ENCODE peak calls at places on chromosomes 12 and 14, in six cellular contexts. One of them, this sample, is unnamed.

GRCh38 chr12:53058674-53059433 is 9.0 kb downstream of the TNS2 start:
- DNase-seq in IMR-90: no peak
- DNase-seq in heart left ventricle: peak
- DNase-seq in stomach: no peak
- DNase-seq in GM12878: no peak
- DNase-seq in thyroid gland: no peak
- DNase-seq in this sample: no peak

GRCh38 chr14:35571598-35571997 is 37.6 kb downstream of the INSM2 start:
- DNase-seq in IMR-90: no peak
- DNase-seq in heart left ventricle: no peak
- DNase-seq in stomach: no peak
- DNase-seq in GM12878: no peak
- DNase-seq in thyroid gland: no peak
- DNase-seq in this sample: no peak

GRCh38 chr14:99213603-99214002 is 58.4 kb downstream of the BCL11B start:
- DNase-seq in IMR-90: no peak
- DNase-seq in heart left ventricle: peak
- DNase-seq in stomach: no peak
- DNase-seq in GM12878: no peak
- DNase-seq in thyroid gland: no peak
- DNase-seq in this sample: no peak

GRCh38 chr12:104763163-104763805 is 194.8 kb downstream of the SLC41A2 start:
- DNase-seq in IMR-90: peak
- DNase-seq in heart left ventricle: no peak
- DNase-seq in stomach: no peak
- DNase-seq in GM12878: no peak
- DNase-seq in thyroid gland: no peak
- DNase-seq in this sample: no peak

GRCh38 chr12:175250-175649 is 38.7 kb downstream of the SLC6A12 start:
- DNase-seq in IMR-90: no peak
- DNase-seq in heart left ventricle: peak
- DNase-seq in stomach: no peak
- DNase-seq in GM12878: no peak
- DNase-seq in thyroid gland: peak
- DNase-seq in this sample: no peak

GRCh38 chr12:24596768-24597388 is 352.0 kb downstream of the BCAT1 start:
- DNase-seq in IMR-90: peak
- DNase-seq in heart left ventricle: no peak
- DNase-seq in stomach: no peak
- DNase-seq in GM12878: no peak
- DNase-seq in thyroid gland: no peak
- DNase-seq in this sample: no peak

GRCh38 chr12:52009081-52009751 is 2.5 kb downstream of the TAMALIN start:
- DNase-seq in IMR-90: no peak
- DNase-seq in heart left ventricle: peak
- DNase-seq in stomach: no peak
- DNase-seq in GM12878: no peak
- DNase-seq in thyroid gland: no peak
- DNase-seq in this sample: no peak

GRCh38 chr14:103123634-103124500 is 606 bp downstream of the TNFAIP2 start:
- DNase-seq in IMR-90: no peak
- DNase-seq in heart left ventricle: peak
- DNase-seq in stomach: peak
- DNase-seq in GM12878: no peak
- DNase-seq in thyroid gland: peak
- DNase-seq in this sample: no peak

GRCh38 chr12:8644345-8645248 is 18.0 kb downstream of the MFAP5 start:
- DNase-seq in IMR-90: no peak
- DNase-seq in heart left ventricle: no peak
- DNase-seq in stomach: no peak
- DNase-seq in GM12878: peak
- DNase-seq in thyroid gland: no peak
- DNase-seq in this sample: no peak

GRCh38 chr14:95196826-95197497 is 39.6 kb upstream of the DICER1 start:
- DNase-seq in IMR-90: no peak
- DNase-seq in heart left ventricle: no peak
- DNase-seq in stomach: no peak
- DNase-seq in GM12878: no peak
- DNase-seq in thyroid gland: no peak
- DNase-seq in this sample: no peak

GRCh38 chr12:130280226-130280625 is 57.5 kb upstream of the PIWIL1 start:
- DNase-seq in IMR-90: no peak
- DNase-seq in heart left ventricle: no peak
- DNase-seq in stomach: no peak
- DNase-seq in GM12878: no peak
- DNase-seq in thyroid gland: no peak
- DNase-seq in this sample: no peak

GRCh38 chr14:57371013-57371412 is 19.4 kb upstream of the NAA30 start:
- DNase-seq in IMR-90: no peak
- DNase-seq in heart left ventricle: no peak
- DNase-seq in stomach: no peak
- DNase-seq in GM12878: no peak
- DNase-seq in thyroid gland: no peak
- DNase-seq in this sample: no peak

GRCh38 chr12:9345163-9345562 is 137.0 kb upstream of the PZP start:
- DNase-seq in IMR-90: no peak
- DNase-seq in heart left ventricle: no peak
- DNase-seq in stomach: no peak
- DNase-seq in GM12878: no peak
- DNase-seq in thyroid gland: no peak
- DNase-seq in this sample: no peak

GRCh38 chr14:63308723-63309317 is 9.9 kb downstream of the GPHB5 start:
- DNase-seq in IMR-90: peak
- DNase-seq in heart left ventricle: no peak
- DNase-seq in stomach: no peak
- DNase-seq in GM12878: no peak
- DNase-seq in thyroid gland: peak
- DNase-seq in this sample: peak

GRCh38 chr14:70048313-70048654 is 140.5 kb downstream of the SLC8A3 start:
- DNase-seq in IMR-90: no peak
- DNase-seq in heart left ventricle: no peak
- DNase-seq in stomach: no peak
- DNase-seq in GM12878: no peak
- DNase-seq in thyroid gland: no peak
- DNase-seq in this sample: no peak

GRCh38 chr12:50185975-50186663 is 18.9 kb upstream of the CERS5 start:
- DNase-seq in IMR-90: peak
- DNase-seq in heart left ventricle: no peak
- DNase-seq in stomach: no peak
- DNase-seq in GM12878: no peak
- DNase-seq in thyroid gland: no peak
- DNase-seq in this sample: no peak

GRCh38 chr14:78790262-78790661 is 620.1 kb downstream of the NRXN3 start:
- DNase-seq in IMR-90: no peak
- DNase-seq in heart left ventricle: no peak
- DNase-seq in stomach: no peak
- DNase-seq in GM12878: no peak
- DNase-seq in thyroid gland: no peak
- DNase-seq in this sample: peak

GRCh38 chr14:22521449-22522239 is 67.4 kb downstream of the DAD1 start:
- DNase-seq in IMR-90: no peak
- DNase-seq in heart left ventricle: no peak
- DNase-seq in stomach: peak
- DNase-seq in GM12878: no peak
- DNase-seq in thyroid gland: peak
- DNase-seq in this sample: no peak

GRCh38 chr12:42468341-42468821 is 121.2 kb downstream of the PRICKLE1 start:
- DNase-seq in IMR-90: no peak
- DNase-seq in heart left ventricle: no peak
- DNase-seq in stomach: no peak
- DNase-seq in GM12878: peak
- DNase-seq in thyroid gland: no peak
- DNase-seq in this sample: no peak

GRCh38 chr14:105144666-105145380 is 23.8 kb downstream of the JAG2 start:
- DNase-seq in IMR-90: no peak
- DNase-seq in heart left ventricle: peak
- DNase-seq in stomach: no peak
- DNase-seq in GM12878: no peak
- DNase-seq in thyroid gland: no peak
- DNase-seq in this sample: peak

GRCh38 chr12:31035944-31036665 is 37.6 kb upstream of the DDX11 start:
- DNase-seq in IMR-90: peak
- DNase-seq in heart left ventricle: no peak
- DNase-seq in stomach: no peak
- DNase-seq in GM12878: no peak
- DNase-seq in thyroid gland: no peak
- DNase-seq in this sample: no peak

GRCh38 chr12:131507881-131508280 is 203.0 kb upstream of the SFSWAP start:
- DNase-seq in IMR-90: no peak
- DNase-seq in heart left ventricle: no peak
- DNase-seq in stomach: no peak
- DNase-seq in GM12878: no peak
- DNase-seq in thyroid gland: peak
- DNase-seq in this sample: no peak

GRCh38 chr12:107545737-107546363 is 139.7 kb upstream of the PWP1 start:
- DNase-seq in IMR-90: peak
- DNase-seq in heart left ventricle: no peak
- DNase-seq in stomach: no peak
- DNase-seq in GM12878: no peak
- DNase-seq in thyroid gland: no peak
- DNase-seq in this sample: no peak

GRCh38 chr12:94262228-94263010 is 114.0 kb downstream of the PLXNC1 start:
- DNase-seq in IMR-90: peak
- DNase-seq in heart left ventricle: peak
- DNase-seq in stomach: peak
- DNase-seq in GM12878: no peak
- DNase-seq in thyroid gland: peak
- DNase-seq in this sample: no peak

GRCh38 chr12:58491296-58491695 is 429.0 kb downstream of the LRIG3 start:
- DNase-seq in IMR-90: peak
- DNase-seq in heart left ventricle: no peak
- DNase-seq in stomach: no peak
- DNase-seq in GM12878: no peak
- DNase-seq in thyroid gland: no peak
- DNase-seq in this sample: no peak

DNA sequence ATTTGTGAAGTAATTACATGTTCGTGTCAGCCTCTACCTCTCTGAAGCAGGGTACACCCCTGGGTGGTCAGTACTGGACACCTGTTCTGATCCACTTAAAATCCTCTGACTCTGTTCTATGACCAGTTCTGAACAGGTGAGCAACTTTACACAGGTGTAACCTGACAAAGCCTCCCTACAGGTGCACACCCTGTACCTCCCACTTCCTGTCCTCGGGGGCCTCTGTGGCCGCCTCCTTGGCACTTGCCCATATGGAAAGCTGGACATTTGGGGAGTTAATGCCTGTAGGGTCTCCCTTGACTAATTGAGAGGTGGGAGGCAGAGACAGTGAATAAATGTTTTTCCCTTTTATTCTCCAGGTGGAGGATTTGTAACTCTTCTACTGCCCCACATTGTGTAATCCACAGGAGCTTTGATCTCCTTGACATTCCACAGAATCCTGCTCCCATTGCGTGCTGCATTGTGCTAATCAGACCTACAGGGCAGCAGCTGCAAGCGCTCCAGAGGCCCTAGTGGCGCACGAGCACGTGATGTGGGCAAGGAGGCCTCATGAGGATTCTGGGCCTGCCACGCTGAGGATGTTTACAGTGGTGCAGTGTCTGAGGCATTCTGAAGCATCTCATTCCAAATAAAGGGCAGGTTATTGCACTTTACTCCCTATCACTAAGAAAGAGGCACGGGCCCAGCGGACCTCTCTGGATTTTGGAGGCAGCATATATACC is 45.8 kb upstream of the BATF start:
- DNase-seq in IMR-90: peak
- DNase-seq in heart left ventricle: no peak
- DNase-seq in stomach: peak
- DNase-seq in GM12878: no peak
- DNase-seq in thyroid gland: no peak
- DNase-seq in this sample: peak
- H3K27ac ChIP-seq in IMR-90: no peak
- H3K27ac ChIP-seq in heart left ventricle: no peak
- H3K27ac ChIP-seq in stomach: no peak
- H3K27ac ChIP-seq in GM12878: no peak
- H3K27ac ChIP-seq in thyroid gland: no peak
- H3K27ac ChIP-seq in this sample: no peak

GRCh38 chr14:52693004-52693403 is 2.4 kb downstream of the ERO1A start:
- DNase-seq in IMR-90: no peak
- DNase-seq in heart left ventricle: no peak
- DNase-seq in stomach: no peak
- DNase-seq in GM12878: no peak
- DNase-seq in thyroid gland: no peak
- DNase-seq in this sample: peak
- H3K4me3 ChIP-seq in IMR-90: no peak
- H3K4me3 ChIP-seq in heart left ventricle: no peak
- H3K4me3 ChIP-seq in stomach: no peak
- H3K4me3 ChIP-seq in GM12878: peak
- H3K4me3 ChIP-seq in thyroid gland: no peak
- H3K4me3 ChIP-seq in this sample: no peak

DNA sequence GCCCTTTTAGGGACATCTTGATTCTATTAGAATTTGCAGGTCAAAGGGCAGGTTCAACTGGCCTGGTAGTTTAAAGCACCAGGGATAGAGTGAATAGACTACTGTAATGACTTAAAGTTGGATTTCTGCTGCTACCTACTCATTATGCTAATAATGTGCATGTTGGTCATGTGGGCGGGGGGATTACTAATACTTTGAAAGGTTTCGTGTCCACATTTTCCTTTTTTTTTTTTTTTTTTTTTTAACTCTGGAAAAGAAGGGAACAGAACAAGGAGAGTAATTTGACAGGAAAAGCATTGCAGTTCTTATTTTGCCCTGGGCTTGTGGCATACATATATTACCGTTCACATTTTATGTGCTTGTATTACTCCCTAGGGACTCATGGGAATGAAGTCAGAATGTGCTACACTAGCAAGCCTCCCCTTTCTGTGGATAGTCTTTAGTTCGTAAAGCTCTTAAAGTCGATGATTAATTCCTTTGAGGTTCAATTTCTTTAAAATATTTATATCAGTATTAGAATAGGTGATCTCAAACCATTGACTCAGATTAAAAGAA is 226.6 kb downstream of the FBXL14 start:
- DNase-seq in IMR-90: no peak
- DNase-seq in heart left ventricle: no peak
- DNase-seq in stomach: no peak
- DNase-seq in GM12878: no peak
- DNase-seq in thyroid gland: no peak
- DNase-seq in this sample: no peak
- H3K27ac ChIP-seq in IMR-90: no peak
- H3K27ac ChIP-seq in heart left ventricle: peak
- H3K27ac ChIP-seq in stomach: no peak
- H3K27ac ChIP-seq in GM12878: no peak
- H3K27ac ChIP-seq in thyroid gland: no peak
- H3K27ac ChIP-seq in this sample: no peak

GRCh38 chr12:124676725-124677462 is 109.5 kb upstream of the NCOR2 start:
- DNase-seq in IMR-90: no peak
- DNase-seq in heart left ventricle: no peak
- DNase-seq in stomach: no peak
- DNase-seq in GM12878: no peak
- DNase-seq in thyroid gland: no peak
- DNase-seq in this sample: no peak

GRCh38 chr12:124674937-124675336 is 107.5 kb upstream of the NCOR2 start:
- DNase-seq in IMR-90: no peak
- DNase-seq in heart left ventricle: no peak
- DNase-seq in stomach: no peak
- DNase-seq in GM12878: no peak
- DNase-seq in thyroid gland: no peak
- DNase-seq in this sample: no peak

GRCh38 chr12:124677552-124678356 is 110.3 kb upstream of the NCOR2 start:
- DNase-seq in IMR-90: no peak
- DNase-seq in heart left ventricle: no peak
- DNase-seq in stomach: no peak
- DNase-seq in GM12878: no peak
- DNase-seq in thyroid gland: no peak
- DNase-seq in this sample: peak

GRCh38 chr12:124673881-124674617 is 106.6 kb upstream of the NCOR2 start:
- DNase-seq in IMR-90: no peak
- DNase-seq in heart left ventricle: no peak
- DNase-seq in stomach: no peak
- DNase-seq in GM12878: no peak
- DNase-seq in thyroid gland: no peak
- DNase-seq in this sample: peak

GRCh38 chr12:124675881-124676688 is 108.7 kb upstream of the NCOR2 start:
- DNase-seq in IMR-90: peak
- DNase-seq in heart left ventricle: no peak
- DNase-seq in stomach: no peak
- DNase-seq in GM12878: no peak
- DNase-seq in thyroid gland: no peak
- DNase-seq in this sample: peak
- H3K4me3 ChIP-seq in IMR-90: no peak
- H3K4me3 ChIP-seq in heart left ventricle: no peak
- H3K4me3 ChIP-seq in stomach: no peak
- H3K4me3 ChIP-seq in GM12878: no peak
- H3K4me3 ChIP-seq in thyroid gland: no peak
- H3K4me3 ChIP-seq in this sample: peak

This sample was measured in WERI-Rb-1.